ENCODE peak calls at places on chromosomes 4 and X, in seven cellular contexts. Q is astrocyte of the spinal cord; L is heart left ventricle; V is mucosa of descending colon; K is GM13976; M is CD8-positive, alpha-beta T cell; E is thyroid gland. G is an unnamed sample.

GRCh38 chr4:98262431-98262830 is 1.2 kb downstream of the RAP1GDS1 start:
- DNase-seq in Q (no peak), L (no peak), V (no peak), K (no peak), M (no peak), E (no peak), G (peak; percentile 13)

GRCh38 chr4:33543941-33544450 is 2700.3 kb downstream of the ARAP2 start:
- DNase-seq in Q (no peak), L (no peak), V (no peak), K (no peak), M (no peak), E (no peak), G (peak; percentile 56)

GRCh38 chrX:107723501-107723900 is 52.1 kb downstream of the TSC22D3 start:
- DNase-seq in Q (no peak), L (no peak), V (no peak), K (no peak), M (no peak), E (peak; percentile 56), G (no peak)

GRCh38 chr4:18684932-18685331 is 663.4 kb upstream of the LCORL start:
- DNase-seq in Q (peak; percentile 20), L (no peak), V (no peak), K (no peak), M (no peak), E (no peak), G (no peak)

GRCh38 chrX:20506739-20507138 is 240.0 kb upstream of the RPS6KA3 start:
- DNase-seq in Q (no peak), L (no peak), V (no peak), K (no peak), M (no peak), E (no peak), G (no peak)

GRCh38 chrX:136858007-136858756 is 22.3 kb downstream of the RBMX start:
- DNase-seq in Q (no peak), L (no peak), V (no peak), K (no peak), M (no peak), E (no peak), G (no peak)

GRCh38 chr4:18722748-18723191 is 701.2 kb upstream of the LCORL start:
- DNase-seq in Q (no peak), L (no peak), V (no peak), K (no peak), M (no peak), E (peak; percentile 4), G (no peak)

GRCh38 chr4:177367336-177367735 is 57.7 kb downstream of the NEIL3 start:
- DNase-seq in Q (no peak), L (no peak), V (no peak), K (no peak), M (no peak), E (no peak), G (no peak)

GRCh38 chr4:132065940-132066495 is 1083.1 kb upstream of the PCDH10 start:
- DNase-seq in Q (peak; percentile 8), L (no peak), V (no peak), K (no peak), M (no peak), E (no peak), G (no peak)

GRCh38 chr4:39637572-39638357 is 900 bp downstream of the SMIM14 start:
- DNase-seq in Q (peak; percentile 72), L (peak; percentile 78), V (peak; percentile 73), K (peak; percentile 50), M (peak; percentile 3), E (peak; percentile 64), G (peak; percentile 56)

GRCh38 chrX:135477576-135477975 is 42.9 kb upstream of the INTS6L start:
- DNase-seq in Q (peak; percentile 61), L (peak; percentile 57), V (no peak), K (no peak), M (peak; percentile 1), E (peak; percentile 90), G (peak; percentile 17)

GRCh38 chrX:71636438-71637252 is 18.3 kb upstream of the CXCR3 start:
- DNase-seq in Q (no peak), L (no peak), V (no peak), K (no peak), M (no peak), E (no peak), G (no peak)

GRCh38 chr4:184913356-184914143 is 87.8 kb upstream of the ACSL1 start:
- DNase-seq in Q (no peak), L (no peak), V (no peak), K (no peak), M (no peak), E (no peak), G (no peak)

GRCh38 chrX:65985922-65986588 is 53.8 kb downstream of the VSIG4 start:
- DNase-seq in Q (peak; percentile 36), L (no peak), V (no peak), K (no peak), M (no peak), E (peak; percentile 9), G (peak; percentile 89)

GRCh38 chr4:170004656-170005250 is 21.4 kb downstream of the MFAP3L start:
- DNase-seq in Q (peak; percentile 79), L (no peak), V (no peak), K (no peak), M (no peak), E (no peak), G (no peak)

GRCh38 chr4:10461091-10461849 is 4.0 kb upstream of the ZNF518B start:
- DNase-seq in Q (peak; percentile 54), L (peak; percentile 86), V (peak; percentile 69), K (peak; percentile 92), M (peak; percentile 53), E (peak; percentile 50), G (peak; percentile 40)

GRCh38 chr4:138406881-138407280 is 164.7 kb upstream of the SLC7A11 start:
- DNase-seq in Q (no peak), L (no peak), V (no peak), K (no peak), M (no peak), E (no peak), G (peak; percentile 78)

GRCh38 chrX:43386872-43387271 is 269.2 kb upstream of the MAOA start:
- DNase-seq in Q (no peak), L (no peak), V (no peak), K (no peak), M (no peak), E (no peak), G (no peak)

GRCh38 chr4:37421614-37422013 is 177.1 kb downstream of the NWD2 start:
- DNase-seq in Q (no peak), L (no peak), V (no peak), K (no peak), M (no peak), E (no peak), G (no peak)

GRCh38 chr4:7964890-7965662 is 25.4 kb upstream of the AFAP1 start:
- DNase-seq in Q (no peak), L (no peak), V (no peak), K (no peak), M (no peak), E (no peak), G (no peak)

DNA sequence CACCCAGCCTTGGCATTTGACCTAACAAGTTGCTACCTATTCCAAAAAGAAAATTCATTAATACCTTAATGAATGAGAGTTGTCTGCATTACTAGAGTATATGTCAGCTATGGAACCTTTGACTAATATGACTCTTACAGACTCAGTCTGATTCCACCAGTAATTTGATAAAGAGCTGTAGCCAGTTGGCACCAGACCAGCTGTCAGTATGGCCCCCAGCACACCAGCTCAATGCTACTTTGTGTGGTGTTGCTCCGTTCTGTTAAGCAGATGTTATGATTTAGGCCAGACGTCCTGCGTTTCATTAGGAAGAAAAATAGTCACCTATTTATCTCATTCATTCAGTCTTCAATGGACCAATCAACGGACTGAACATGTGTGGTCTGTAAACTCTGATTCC is 215.5 kb downstream of the TLL1 start:
- DNase-seq in Q (no peak), L (no peak), V (no peak), K (no peak), M (no peak), E (no peak), G (no peak)
- TF ChIP-seq CTCF in Q (no peak), L (no peak), V (no peak), K (no peak), M (no peak), E (no peak), G (no peak)

GRCh38 chr4:142036795-142037583 is 400.6 kb downstream of the IL15 start:
- DNase-seq in Q (no peak), L (no peak), V (no peak), K (no peak), M (no peak), E (no peak), G (no peak)

GRCh38 chr4:142040043-142040442 is 403.7 kb downstream of the IL15 start:
- DNase-seq in Q (no peak), L (no peak), V (no peak), K (no peak), M (no peak), E (no peak), G (no peak)

GRCh38 chr4:142030010-142030409 is 393.6 kb downstream of the IL15 start:
- DNase-seq in Q (no peak), L (no peak), V (no peak), K (no peak), M (no peak), E (no peak), G (no peak)

DNA sequence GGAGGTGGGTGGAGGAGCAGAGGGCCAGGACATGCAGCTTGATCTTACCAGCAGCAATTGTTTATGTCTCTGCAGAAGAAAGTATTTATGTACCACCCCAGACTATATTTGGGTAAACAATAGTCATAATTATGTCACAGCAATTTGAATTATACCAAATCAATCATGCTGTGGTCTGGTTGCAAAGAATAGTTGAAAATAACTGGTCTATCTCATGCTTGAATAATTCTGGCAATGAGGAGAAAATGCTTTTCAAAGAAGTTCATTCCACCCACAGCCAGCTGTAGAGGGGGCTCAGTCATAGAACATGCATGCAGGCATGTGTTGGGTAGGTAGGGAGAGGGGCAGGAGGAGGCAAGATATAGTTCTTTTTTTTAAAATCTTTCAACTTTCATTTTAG is 399.2 kb downstream of the IL15 start:
- DNase-seq in Q (no peak), L (no peak), V (no peak), K (no peak), M (no peak), E (no peak), G (no peak)
- TF ChIP-seq CTCF in Q (no peak), L (no peak), V (no peak), K (no peak), M (no peak), E (no peak), G (no peak)

DNA sequence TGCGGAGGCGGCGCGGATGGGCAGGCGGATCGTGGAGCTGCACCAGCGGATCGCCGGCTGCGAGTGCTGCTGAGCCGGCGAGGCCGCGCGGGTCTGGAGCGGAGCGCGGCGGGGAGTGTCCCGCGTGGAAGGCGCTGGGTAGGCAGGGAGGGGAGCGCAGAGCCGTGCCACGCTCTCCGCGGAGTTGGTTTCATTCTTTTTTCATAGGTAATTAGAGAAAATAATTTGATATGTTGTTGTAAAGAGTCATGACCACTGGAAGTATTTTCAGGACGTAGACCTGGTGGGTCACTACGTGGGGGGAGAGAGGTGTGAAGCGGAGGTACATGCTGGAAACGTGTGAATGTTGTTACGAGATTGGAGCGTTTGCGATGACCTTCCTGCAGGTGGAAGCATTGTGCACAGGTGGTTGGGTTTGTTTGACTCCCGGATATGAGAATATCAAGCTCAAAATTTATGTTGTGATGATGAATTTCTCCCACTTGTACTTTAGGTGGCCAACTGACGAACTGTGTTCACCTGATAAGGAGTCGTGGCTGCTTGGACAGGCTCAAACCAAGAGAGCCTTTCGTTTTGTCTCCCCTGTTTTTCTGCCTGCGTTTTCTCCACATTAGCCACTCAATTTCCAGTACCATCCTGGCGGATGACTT is 19.1 kb upstream of the S100P start:
- DNase-seq in Q (peak; percentile 29), L (no peak), V (no peak), K (peak; percentile 75), M (peak; percentile 37), E (peak; percentile 41), G (no peak)
- TF ChIP-seq CTCF in Q (peak; percentile 39), L (peak; percentile 10), V (peak; percentile 25), K (peak; percentile 47), M (peak; percentile 76), E (peak; percentile 41), G (peak; percentile 32)

GRCh38 chr4:3736290-3736689 is 29.9 kb upstream of the ADRA2C start:
- DNase-seq in Q (no peak), L (no peak), V (no peak), K (no peak), M (no peak), E (no peak), G (no peak)
- TF ChIP-seq CTCF in Q (no peak), L (no peak), V (no peak), K (no peak), M (no peak), E (no peak), G (no peak)

G was measured in HL-60.